ENCODE peak calls at places on chromosomes 3 and 15, in five cellular contexts. One of them, this sample, is unnamed.

GRCh38 chr3:197675568-197675860 is 61.2 kb downstream of the RUBCN start:
- DNase-seq in fibroblast of pulmonary artery: no peak
- DNase-seq in mammary epithelial cell: no peak
- DNase-seq in kidney: no peak
- DNase-seq in A549: no peak
- DNase-seq in this sample: no peak

GRCh38 chr3:120177151-120177550 is 82.9 kb upstream of the GSK3B start:
- DNase-seq in fibroblast of pulmonary artery: peak
- DNase-seq in mammary epithelial cell: peak
- DNase-seq in kidney: peak
- DNase-seq in A549: peak
- DNase-seq in this sample: peak

GRCh38 chr3:156816794-156817741 is 9.1 kb upstream of the LEKR1 start:
- DNase-seq in fibroblast of pulmonary artery: peak
- DNase-seq in mammary epithelial cell: peak
- DNase-seq in kidney: peak
- DNase-seq in A549: peak
- DNase-seq in this sample: peak

GRCh38 chr15:91032919-91033803 is 10.8 kb upstream of the VPS33B start:
- DNase-seq in fibroblast of pulmonary artery: peak
- DNase-seq in mammary epithelial cell: peak
- DNase-seq in kidney: peak
- DNase-seq in A549: no peak
- DNase-seq in this sample: peak

GRCh38 chr3:130515755-130516154 is 1.2 kb upstream of the COL6A6 start:
- DNase-seq in fibroblast of pulmonary artery: no peak
- DNase-seq in mammary epithelial cell: no peak
- DNase-seq in kidney: no peak
- DNase-seq in A549: no peak
- DNase-seq in this sample: peak

GRCh38 chr3:194240766-194241165 is 104.8 kb downstream of the HES1 start:
- DNase-seq in fibroblast of pulmonary artery: no peak
- DNase-seq in mammary epithelial cell: no peak
- DNase-seq in kidney: no peak
- DNase-seq in A549: no peak
- DNase-seq in this sample: no peak

GRCh38 chr15:92097473-92098178 is 244.1 kb downstream of the SLCO3A1 start:
- DNase-seq in fibroblast of pulmonary artery: peak
- DNase-seq in mammary epithelial cell: peak
- DNase-seq in kidney: no peak
- DNase-seq in A549: peak
- DNase-seq in this sample: peak

GRCh38 chr3:65963787-65964707 is 74.7 kb downstream of the MAGI1 start:
- DNase-seq in fibroblast of pulmonary artery: peak
- DNase-seq in mammary epithelial cell: peak
- DNase-seq in kidney: no peak
- DNase-seq in A549: peak
- DNase-seq in this sample: peak

GRCh38 chr15:99973351-99973750 is 240.1 kb upstream of the LYSMD4 start:
- DNase-seq in fibroblast of pulmonary artery: no peak
- DNase-seq in mammary epithelial cell: no peak
- DNase-seq in kidney: no peak
- DNase-seq in A549: no peak
- DNase-seq in this sample: no peak

GRCh38 chr3:38327335-38328009 is 19.1 kb upstream of the XYLB start:
- DNase-seq in fibroblast of pulmonary artery: peak
- DNase-seq in mammary epithelial cell: peak
- DNase-seq in kidney: no peak
- DNase-seq in A549: no peak
- DNase-seq in this sample: peak

GRCh38 chr3:70090322-70090913 is 90.9 kb downstream of the SAMMSON start:
- DNase-seq in fibroblast of pulmonary artery: peak
- DNase-seq in mammary epithelial cell: no peak
- DNase-seq in kidney: no peak
- DNase-seq in A549: peak
- DNase-seq in this sample: peak

GRCh38 chr3:31544634-31545033 is 11.9 kb downstream of the STT3B start:
- DNase-seq in fibroblast of pulmonary artery: peak
- DNase-seq in mammary epithelial cell: no peak
- DNase-seq in kidney: no peak
- DNase-seq in A549: no peak
- DNase-seq in this sample: no peak

GRCh38 chr15:69034352-69034751 is 19.9 kb downstream of the NOX5 start:
- DNase-seq in fibroblast of pulmonary artery: peak
- DNase-seq in mammary epithelial cell: peak
- DNase-seq in kidney: no peak
- DNase-seq in A549: no peak
- DNase-seq in this sample: peak

GRCh38 chr15:92385096-92385495 is 8.6 kb upstream of the ST8SIA2 start:
- DNase-seq in fibroblast of pulmonary artery: no peak
- DNase-seq in mammary epithelial cell: peak
- DNase-seq in kidney: no peak
- DNase-seq in A549: no peak
- DNase-seq in this sample: peak

GRCh38 chr3:16338999-16339398 is 74.0 kb downstream of the OXNAD1 start:
- DNase-seq in fibroblast of pulmonary artery: peak
- DNase-seq in mammary epithelial cell: peak
- DNase-seq in kidney: no peak
- DNase-seq in A549: peak
- DNase-seq in this sample: peak

GRCh38 chr3:63809607-63810006 is 9.5 kb upstream of the C3orf49 start:
- DNase-seq in fibroblast of pulmonary artery: no peak
- DNase-seq in mammary epithelial cell: peak
- DNase-seq in kidney: no peak
- DNase-seq in A549: no peak
- DNase-seq in this sample: peak

GRCh38 chr3:144821583-144821982 is 850.0 kb downstream of the DIPK2A start:
- DNase-seq in fibroblast of pulmonary artery: peak
- DNase-seq in mammary epithelial cell: peak
- DNase-seq in kidney: no peak
- DNase-seq in A549: no peak
- DNase-seq in this sample: no peak

GRCh38 chr15:83928392-83928734 is 274.4 kb downstream of the ADAMTSL3 start:
- DNase-seq in fibroblast of pulmonary artery: no peak
- DNase-seq in mammary epithelial cell: no peak
- DNase-seq in kidney: no peak
- DNase-seq in A549: no peak
- DNase-seq in this sample: no peak

GRCh38 chr3:36969540-36970432 is 23.1 kb downstream of the EPM2AIP1 start:
- DNase-seq in fibroblast of pulmonary artery: peak
- DNase-seq in mammary epithelial cell: peak
- DNase-seq in kidney: no peak
- DNase-seq in A549: no peak
- DNase-seq in this sample: peak

GRCh38 chr3:64462203-64463120 is 225.3 kb downstream of the ADAMTS9 start:
- DNase-seq in fibroblast of pulmonary artery: peak
- DNase-seq in mammary epithelial cell: no peak
- DNase-seq in kidney: no peak
- DNase-seq in A549: no peak
- DNase-seq in this sample: no peak

GRCh38 chr3:193556841-193557240 is 2.1 kb upstream of the ATP13A4 start:
- DNase-seq in fibroblast of pulmonary artery: no peak
- DNase-seq in mammary epithelial cell: no peak
- DNase-seq in kidney: no peak
- DNase-seq in A549: no peak
- DNase-seq in this sample: peak

DNA sequence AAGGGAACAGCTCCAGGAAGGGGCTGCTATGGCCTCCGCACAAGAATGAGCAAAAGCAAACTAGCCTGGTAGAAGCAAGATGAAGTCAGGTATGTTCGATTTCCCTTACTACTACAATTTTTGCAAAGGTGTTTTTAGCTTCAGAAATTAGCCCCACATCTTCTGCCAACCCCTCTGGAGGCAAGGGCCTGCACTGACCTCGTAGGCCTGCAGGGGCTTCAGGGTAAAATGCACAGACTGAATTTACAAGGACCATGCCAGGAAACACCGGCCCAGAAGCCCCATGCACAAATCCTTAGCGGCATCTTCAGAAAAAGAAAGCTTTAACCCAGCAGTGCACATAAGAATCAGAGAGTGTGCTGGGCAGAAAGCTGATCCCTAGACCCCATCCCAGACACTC is 53.0 kb downstream of the SLC6A1 start:
- DNase-seq in fibroblast of pulmonary artery: no peak
- DNase-seq in mammary epithelial cell: no peak
- DNase-seq in kidney: no peak
- DNase-seq in A549: no peak
- DNase-seq in this sample: no peak
- H3K4me3 ChIP-seq in fibroblast of pulmonary artery: no peak
- H3K4me3 ChIP-seq in mammary epithelial cell: no peak
- H3K4me3 ChIP-seq in kidney: no peak
- H3K4me3 ChIP-seq in A549: no peak
- H3K4me3 ChIP-seq in this sample: no peak

GRCh38 chr15:25441111-25441510 is 2.3 kb upstream of the UBE3A start:
- DNase-seq in fibroblast of pulmonary artery: no peak
- DNase-seq in mammary epithelial cell: no peak
- DNase-seq in kidney: no peak
- DNase-seq in A549: no peak
- DNase-seq in this sample: no peak
- TF ChIP-seq CTCF in fibroblast of pulmonary artery: no peak
- TF ChIP-seq CTCF in mammary epithelial cell: no peak
- TF ChIP-seq CTCF in kidney: no peak
- TF ChIP-seq CTCF in A549: no peak
- TF ChIP-seq CTCF in this sample: no peak

GRCh38 chr15:70584441-70584837 is 178.9 kb downstream of the UACA start:
- DNase-seq in fibroblast of pulmonary artery: no peak
- DNase-seq in mammary epithelial cell: no peak
- DNase-seq in kidney: no peak
- DNase-seq in A549: no peak
- DNase-seq in this sample: no peak

GRCh38 chr15:70582143-70582945 is 181.0 kb downstream of the UACA start:
- DNase-seq in fibroblast of pulmonary artery: no peak
- DNase-seq in mammary epithelial cell: no peak
- DNase-seq in kidney: no peak
- DNase-seq in A549: no peak
- DNase-seq in this sample: no peak

GRCh38 chr15:70585707-70586034 is 177.7 kb downstream of the UACA start:
- DNase-seq in fibroblast of pulmonary artery: no peak
- DNase-seq in mammary epithelial cell: no peak
- DNase-seq in kidney: no peak
- DNase-seq in A549: no peak
- DNase-seq in this sample: no peak

GRCh38 chr15:70586241-70586640 is 177.1 kb downstream of the UACA start:
- DNase-seq in fibroblast of pulmonary artery: no peak
- DNase-seq in mammary epithelial cell: no peak
- DNase-seq in kidney: no peak
- DNase-seq in A549: no peak
- DNase-seq in this sample: no peak

GRCh38 chr15:70584838-70585706 is 178.3 kb downstream of the UACA start:
- DNase-seq in fibroblast of pulmonary artery: no peak
- DNase-seq in mammary epithelial cell: peak
- DNase-seq in kidney: no peak
- DNase-seq in A549: peak
- DNase-seq in this sample: peak
- H3K4me3 ChIP-seq in fibroblast of pulmonary artery: peak
- H3K4me3 ChIP-seq in mammary epithelial cell: peak
- H3K4me3 ChIP-seq in kidney: no peak
- H3K4me3 ChIP-seq in A549: peak
- H3K4me3 ChIP-seq in this sample: no peak

GRCh38 chr15:27527490-27528067 is 556.6 kb downstream of the GABRG3 start:
- DNase-seq in fibroblast of pulmonary artery: no peak
- DNase-seq in mammary epithelial cell: no peak
- DNase-seq in kidney: no peak
- DNase-seq in A549: no peak
- DNase-seq in this sample: no peak
- TF ChIP-seq CTCF in fibroblast of pulmonary artery: no peak
- TF ChIP-seq CTCF in mammary epithelial cell: no peak
- TF ChIP-seq CTCF in kidney: no peak
- TF ChIP-seq CTCF in A549: peak
- TF ChIP-seq CTCF in this sample: peak

GRCh38 chr3:182913889-182914288 is 66.4 kb downstream of the DCUN1D1 start:
- DNase-seq in fibroblast of pulmonary artery: no peak
- DNase-seq in mammary epithelial cell: no peak
- DNase-seq in kidney: no peak
- DNase-seq in A549: no peak
- DNase-seq in this sample: no peak

GRCh38 chr3:182912476-182912875 is 67.9 kb downstream of the DCUN1D1 start:
- DNase-seq in fibroblast of pulmonary artery: no peak
- DNase-seq in mammary epithelial cell: no peak
- DNase-seq in kidney: no peak
- DNase-seq in A549: no peak
- DNase-seq in this sample: no peak

GRCh38 chr3:182917134-182917533 is 63.2 kb downstream of the DCUN1D1 start:
- DNase-seq in fibroblast of pulmonary artery: no peak
- DNase-seq in mammary epithelial cell: no peak
- DNase-seq in kidney: no peak
- DNase-seq in A549: no peak
- DNase-seq in this sample: no peak

GRCh38 chr3:182911782-182912111 is 68.6 kb downstream of the DCUN1D1 start:
- DNase-seq in fibroblast of pulmonary artery: no peak
- DNase-seq in mammary epithelial cell: peak
- DNase-seq in kidney: no peak
- DNase-seq in A549: no peak
- DNase-seq in this sample: peak

DNA sequence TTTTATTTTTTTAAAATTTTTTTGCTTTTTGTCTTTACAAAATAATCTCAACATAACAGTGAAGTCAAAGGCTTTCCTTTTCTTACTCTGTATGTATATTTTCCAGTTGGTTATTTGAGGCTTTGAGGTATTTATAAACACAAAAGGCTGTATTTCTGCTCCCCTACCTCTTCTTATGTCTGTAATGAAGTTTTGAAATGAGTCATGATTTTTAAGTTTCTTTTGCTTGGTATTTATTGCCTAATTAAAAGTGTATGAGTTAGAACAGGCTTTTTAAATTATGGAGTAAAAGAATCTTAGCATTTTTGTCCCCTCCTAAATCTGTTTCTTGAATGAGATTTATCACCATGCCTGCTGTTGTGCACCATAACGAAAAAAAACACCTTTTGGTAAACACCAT is 66.0 kb downstream of the DCUN1D1 start:
- DNase-seq in fibroblast of pulmonary artery: no peak
- DNase-seq in mammary epithelial cell: no peak
- DNase-seq in kidney: no peak
- DNase-seq in A549: no peak
- DNase-seq in this sample: no peak
- H3K4me3 ChIP-seq in fibroblast of pulmonary artery: no peak
- H3K4me3 ChIP-seq in mammary epithelial cell: no peak
- H3K4me3 ChIP-seq in kidney: no peak
- H3K4me3 ChIP-seq in A549: no peak
- H3K4me3 ChIP-seq in this sample: no peak

GRCh38 chr3:94716326-94717018 is 653.6 kb downstream of the NSUN3 start:
- DNase-seq in fibroblast of pulmonary artery: no peak
- DNase-seq in mammary epithelial cell: no peak
- DNase-seq in kidney: no peak
- DNase-seq in A549: no peak
- DNase-seq in this sample: peak
- TF ChIP-seq CTCF in fibroblast of pulmonary artery: no peak
- TF ChIP-seq CTCF in mammary epithelial cell: no peak
- TF ChIP-seq CTCF in kidney: no peak
- TF ChIP-seq CTCF in A549: peak
- TF ChIP-seq CTCF in this sample: peak

GRCh38 chr3:12967751-12968209 is 105.4 kb downstream of the IQSEC1 start:
- DNase-seq in fibroblast of pulmonary artery: peak
- DNase-seq in mammary epithelial cell: peak
- DNase-seq in kidney: peak
- DNase-seq in A549: peak
- DNase-seq in this sample: peak
- H3K4me3 ChIP-seq in fibroblast of pulmonary artery: peak
- H3K4me3 ChIP-seq in mammary epithelial cell: no peak
- H3K4me3 ChIP-seq in kidney: peak
- H3K4me3 ChIP-seq in A549: peak
- H3K4me3 ChIP-seq in this sample: peak

GRCh38 chr3:57464801-57465200 is 79.3 kb downstream of the DNAH12 start:
- DNase-seq in fibroblast of pulmonary artery: peak
- DNase-seq in mammary epithelial cell: no peak
- DNase-seq in kidney: no peak
- DNase-seq in A549: no peak
- DNase-seq in this sample: no peak
- TF ChIP-seq CTCF in fibroblast of pulmonary artery: peak
- TF ChIP-seq CTCF in mammary epithelial cell: no peak
- TF ChIP-seq CTCF in kidney: no peak
- TF ChIP-seq CTCF in A549: no peak
- TF ChIP-seq CTCF in this sample: no peak